ENCODE peak calls at places on chromosomes 11 and 22, in nine cellular contexts. One of them, this sample, is unnamed.

GRCh38 chr22:39239561-39240423 is 5.0 kb downstream of the PDGFB start:
- DNase-seq in HCT116: no peak
- DNase-seq in NB4: no peak
- DNase-seq in A549: no peak
- DNase-seq in tibial nerve: no peak
- DNase-seq in ovary: no peak
- DNase-seq in body of pancreas: peak
- DNase-seq in GM12891: no peak
- DNase-seq in endothelial cell of umbilical vein: no peak
- DNase-seq in this sample: no peak

GRCh38 chr11:63961608-63962412 is 12.6 kb upstream of the COX8A start:
- DNase-seq in HCT116: no peak
- DNase-seq in NB4: peak
- DNase-seq in A549: peak
- DNase-seq in tibial nerve: no peak
- DNase-seq in ovary: no peak
- DNase-seq in body of pancreas: peak
- DNase-seq in GM12891: no peak
- DNase-seq in endothelial cell of umbilical vein: no peak
- DNase-seq in this sample: no peak

GRCh38 chr11:120492486-120492885 is 19.1 kb upstream of the GRIK4 start:
- DNase-seq in HCT116: no peak
- DNase-seq in NB4: no peak
- DNase-seq in A549: no peak
- DNase-seq in tibial nerve: no peak
- DNase-seq in ovary: no peak
- DNase-seq in body of pancreas: no peak
- DNase-seq in GM12891: no peak
- DNase-seq in endothelial cell of umbilical vein: no peak
- DNase-seq in this sample: no peak

GRCh38 chr11:134864968-134865305 is 452.9 kb upstream of the B3GAT1 start:
- DNase-seq in HCT116: no peak
- DNase-seq in NB4: no peak
- DNase-seq in A549: no peak
- DNase-seq in tibial nerve: no peak
- DNase-seq in ovary: no peak
- DNase-seq in body of pancreas: no peak
- DNase-seq in GM12891: no peak
- DNase-seq in endothelial cell of umbilical vein: no peak
- DNase-seq in this sample: no peak

GRCh38 chr11:95699631-95700470 is 89.7 kb downstream of the FAM76B start:
- DNase-seq in HCT116: no peak
- DNase-seq in NB4: no peak
- DNase-seq in A549: no peak
- DNase-seq in tibial nerve: no peak
- DNase-seq in ovary: no peak
- DNase-seq in body of pancreas: no peak
- DNase-seq in GM12891: no peak
- DNase-seq in endothelial cell of umbilical vein: no peak
- DNase-seq in this sample: no peak

GRCh38 chr22:36384766-36385400 is 2.9 kb downstream of the MYH9 start:
- DNase-seq in HCT116: no peak
- DNase-seq in NB4: peak
- DNase-seq in A549: no peak
- DNase-seq in tibial nerve: no peak
- DNase-seq in ovary: no peak
- DNase-seq in body of pancreas: no peak
- DNase-seq in GM12891: no peak
- DNase-seq in endothelial cell of umbilical vein: peak
- DNase-seq in this sample: no peak

GRCh38 chr22:24516301-24516737 is 21.2 kb downstream of the UPB1 start:
- DNase-seq in HCT116: no peak
- DNase-seq in NB4: peak
- DNase-seq in A549: peak
- DNase-seq in tibial nerve: peak
- DNase-seq in ovary: no peak
- DNase-seq in body of pancreas: peak
- DNase-seq in GM12891: no peak
- DNase-seq in endothelial cell of umbilical vein: no peak
- DNase-seq in this sample: peak

GRCh38 chr22:41512421-41513194 is 31.7 kb downstream of the POLR3H start:
- DNase-seq in HCT116: peak
- DNase-seq in NB4: no peak
- DNase-seq in A549: peak
- DNase-seq in tibial nerve: no peak
- DNase-seq in ovary: peak
- DNase-seq in body of pancreas: no peak
- DNase-seq in GM12891: no peak
- DNase-seq in endothelial cell of umbilical vein: no peak
- DNase-seq in this sample: peak

DNA sequence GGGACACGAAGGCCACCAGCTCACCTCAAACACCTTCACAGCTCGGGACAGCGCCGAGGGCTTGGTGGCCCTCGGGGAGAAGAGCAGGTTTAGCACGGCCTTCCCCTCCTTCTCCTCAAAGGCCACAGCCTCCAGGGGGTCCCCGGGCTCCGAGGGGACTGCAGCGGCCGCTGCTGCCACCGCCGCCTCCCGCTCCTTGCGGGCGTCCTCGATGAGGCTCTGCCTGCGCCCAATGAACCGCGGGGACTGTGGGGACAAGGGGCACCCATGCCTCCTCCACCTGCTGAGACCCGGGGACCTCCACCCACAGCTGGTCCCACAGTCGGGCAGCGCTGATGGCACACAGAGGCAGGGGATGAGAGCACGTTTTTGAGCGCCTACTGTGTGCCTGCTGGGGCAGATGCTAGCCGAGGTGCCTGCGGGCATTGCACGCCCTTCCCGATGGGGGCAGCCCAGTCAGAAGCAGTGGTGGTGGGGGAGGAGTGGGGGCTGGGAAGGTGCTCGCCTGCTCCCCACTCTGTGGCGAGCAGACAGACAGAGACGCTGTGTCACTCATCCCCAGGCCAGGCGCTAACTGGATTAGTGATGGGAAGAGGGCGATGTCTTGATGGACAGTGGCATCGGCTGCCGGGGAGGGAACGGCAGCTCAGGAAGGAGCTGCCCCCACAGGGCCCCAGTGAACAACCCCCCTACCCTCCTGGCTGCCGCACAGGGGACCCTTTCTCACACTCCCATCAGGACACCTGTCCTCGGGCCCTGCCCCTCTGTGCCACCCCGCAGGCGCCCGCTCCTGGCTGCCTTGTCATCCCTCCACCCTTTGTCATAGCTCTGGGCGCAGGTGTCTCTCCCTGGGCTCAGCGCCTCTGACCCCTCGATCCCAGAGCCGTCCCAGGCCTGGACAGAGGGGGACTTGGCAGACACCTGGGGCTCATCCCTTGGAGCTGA is 1.7 kb downstream of the TH start:
- DNase-seq in HCT116: no peak
- DNase-seq in NB4: no peak
- DNase-seq in A549: no peak
- DNase-seq in tibial nerve: no peak
- DNase-seq in ovary: no peak
- DNase-seq in body of pancreas: no peak
- DNase-seq in GM12891: no peak
- DNase-seq in endothelial cell of umbilical vein: no peak
- DNase-seq in this sample: no peak
- TF ChIP-seq POLR2A in HCT116: no peak
- TF ChIP-seq POLR2A in NB4: no peak
- TF ChIP-seq POLR2A in A549: no peak
- TF ChIP-seq POLR2A in tibial nerve: no peak
- TF ChIP-seq POLR2A in ovary: no peak
- TF ChIP-seq POLR2A in body of pancreas: no peak
- TF ChIP-seq POLR2A in GM12891: no peak
- TF ChIP-seq POLR2A in endothelial cell of umbilical vein: no peak
- TF ChIP-seq POLR2A in this sample: no peak

GRCh38 chr11:125261471-125262087 is 97.0 kb downstream of the PKNOX2 start:
- DNase-seq in HCT116: no peak
- DNase-seq in NB4: no peak
- DNase-seq in A549: no peak
- DNase-seq in tibial nerve: no peak
- DNase-seq in ovary: peak
- DNase-seq in body of pancreas: no peak
- DNase-seq in GM12891: no peak
- DNase-seq in endothelial cell of umbilical vein: no peak
- DNase-seq in this sample: no peak

GRCh38 chr11:125262825-125263218 is 98.3 kb downstream of the PKNOX2 start:
- DNase-seq in HCT116: no peak
- DNase-seq in NB4: no peak
- DNase-seq in A549: no peak
- DNase-seq in tibial nerve: no peak
- DNase-seq in ovary: peak
- DNase-seq in body of pancreas: no peak
- DNase-seq in GM12891: no peak
- DNase-seq in endothelial cell of umbilical vein: no peak
- DNase-seq in this sample: no peak

GRCh38 chr11:125262194-125262824 is 97.8 kb downstream of the PKNOX2 start:
- DNase-seq in HCT116: no peak
- DNase-seq in NB4: no peak
- DNase-seq in A549: no peak
- DNase-seq in tibial nerve: no peak
- DNase-seq in ovary: peak
- DNase-seq in body of pancreas: no peak
- DNase-seq in GM12891: no peak
- DNase-seq in endothelial cell of umbilical vein: no peak
- DNase-seq in this sample: no peak

GRCh38 chr11:125264091-125265022 is 99.8 kb downstream of the PKNOX2 start:
- DNase-seq in HCT116: no peak
- DNase-seq in NB4: no peak
- DNase-seq in A549: no peak
- DNase-seq in tibial nerve: no peak
- DNase-seq in ovary: no peak
- DNase-seq in body of pancreas: no peak
- DNase-seq in GM12891: no peak
- DNase-seq in endothelial cell of umbilical vein: no peak
- DNase-seq in this sample: no peak

DNA sequence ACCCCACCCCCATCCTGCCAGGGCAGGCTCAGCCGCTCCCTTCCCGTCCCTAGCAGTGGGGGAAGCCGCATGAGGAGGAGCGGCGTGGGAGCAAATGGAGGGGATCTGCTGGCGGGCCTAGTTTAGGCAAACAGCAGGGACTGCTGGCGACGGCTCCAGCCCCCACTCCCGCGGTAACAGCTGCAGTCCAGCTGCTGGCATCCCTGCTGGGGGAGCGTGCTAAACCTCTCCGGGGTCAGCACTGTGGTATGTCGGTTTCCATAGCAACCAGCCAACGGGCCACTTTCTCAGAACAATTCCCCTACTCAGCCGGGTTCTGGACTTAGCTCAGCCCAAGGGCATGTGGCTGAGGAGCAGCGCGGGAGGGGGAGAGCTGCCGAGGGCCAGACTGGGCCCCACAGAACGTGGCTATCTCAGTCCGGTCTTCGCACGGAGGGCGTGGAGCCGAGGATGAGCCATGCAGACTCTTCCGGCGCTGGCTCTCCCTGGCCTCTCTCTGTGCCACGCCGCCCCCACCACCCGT is 98.8 kb downstream of the PKNOX2 start:
- DNase-seq in HCT116: no peak
- DNase-seq in NB4: no peak
- DNase-seq in A549: no peak
- DNase-seq in tibial nerve: peak
- DNase-seq in ovary: peak
- DNase-seq in body of pancreas: peak
- DNase-seq in GM12891: no peak
- DNase-seq in endothelial cell of umbilical vein: peak
- DNase-seq in this sample: no peak
- TF ChIP-seq POLR2A in HCT116: no peak
- TF ChIP-seq POLR2A in NB4: no peak
- TF ChIP-seq POLR2A in A549: no peak
- TF ChIP-seq POLR2A in tibial nerve: peak
- TF ChIP-seq POLR2A in ovary: no peak
- TF ChIP-seq POLR2A in body of pancreas: no peak
- TF ChIP-seq POLR2A in GM12891: no peak
- TF ChIP-seq POLR2A in endothelial cell of umbilical vein: no peak
- TF ChIP-seq POLR2A in this sample: no peak

DNA sequence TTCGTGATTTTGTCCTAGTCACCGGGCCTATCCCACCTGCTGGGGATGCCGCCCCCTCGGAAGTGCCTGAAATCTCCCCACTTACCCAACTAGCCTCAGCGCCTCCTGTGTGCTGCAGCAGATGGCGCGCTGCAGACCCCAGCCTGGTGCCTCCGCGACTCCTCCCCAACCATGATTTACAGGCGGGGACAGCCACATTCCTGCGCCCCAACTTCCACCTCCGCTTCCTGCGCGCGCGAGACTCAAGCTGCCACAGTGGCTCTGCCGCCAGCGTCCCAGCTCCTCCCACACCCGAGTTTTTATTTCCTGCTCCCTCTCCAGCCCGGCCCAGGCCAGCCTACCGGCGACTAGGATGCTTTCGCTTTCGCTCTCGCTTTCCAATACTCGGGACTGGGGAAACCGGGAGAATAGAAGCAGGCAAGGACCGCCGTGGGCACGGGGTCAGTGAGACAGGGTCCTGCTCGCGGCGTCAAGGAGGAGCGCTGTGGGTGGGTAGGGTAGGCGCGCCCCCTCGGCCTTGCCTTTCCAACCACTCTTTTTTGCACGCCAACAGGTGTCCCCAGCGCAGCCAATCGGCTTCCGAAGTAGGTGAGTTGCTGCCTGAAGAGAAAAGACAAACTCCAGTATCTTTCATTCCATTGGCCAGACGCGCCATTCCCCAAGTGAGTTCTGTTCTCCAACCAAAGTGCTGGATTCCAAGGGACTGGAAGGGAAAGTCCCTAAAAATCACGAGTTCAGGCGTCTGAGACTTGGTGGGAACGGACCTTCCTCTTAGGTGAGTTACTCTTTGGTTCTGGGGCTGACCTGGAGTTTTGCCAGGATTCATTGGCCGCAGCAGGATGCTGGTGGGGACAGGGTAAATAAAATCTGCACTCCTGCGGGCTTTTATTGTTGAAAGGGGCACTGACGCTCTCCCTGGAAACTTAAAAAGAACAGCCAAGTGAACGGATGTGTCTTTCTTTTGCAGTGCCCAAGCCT is at the start of gene FAM111A:
- DNase-seq in HCT116: peak
- DNase-seq in NB4: peak
- DNase-seq in A549: peak
- DNase-seq in tibial nerve: peak
- DNase-seq in ovary: peak
- DNase-seq in body of pancreas: peak
- DNase-seq in GM12891: peak
- DNase-seq in endothelial cell of umbilical vein: peak
- DNase-seq in this sample: peak
- TF ChIP-seq POLR2A in HCT116: no peak
- TF ChIP-seq POLR2A in NB4: no peak
- TF ChIP-seq POLR2A in A549: peak
- TF ChIP-seq POLR2A in tibial nerve: peak
- TF ChIP-seq POLR2A in ovary: no peak
- TF ChIP-seq POLR2A in body of pancreas: peak
- TF ChIP-seq POLR2A in GM12891: no peak
- TF ChIP-seq POLR2A in endothelial cell of umbilical vein: peak
- TF ChIP-seq POLR2A in this sample: peak

DNA sequence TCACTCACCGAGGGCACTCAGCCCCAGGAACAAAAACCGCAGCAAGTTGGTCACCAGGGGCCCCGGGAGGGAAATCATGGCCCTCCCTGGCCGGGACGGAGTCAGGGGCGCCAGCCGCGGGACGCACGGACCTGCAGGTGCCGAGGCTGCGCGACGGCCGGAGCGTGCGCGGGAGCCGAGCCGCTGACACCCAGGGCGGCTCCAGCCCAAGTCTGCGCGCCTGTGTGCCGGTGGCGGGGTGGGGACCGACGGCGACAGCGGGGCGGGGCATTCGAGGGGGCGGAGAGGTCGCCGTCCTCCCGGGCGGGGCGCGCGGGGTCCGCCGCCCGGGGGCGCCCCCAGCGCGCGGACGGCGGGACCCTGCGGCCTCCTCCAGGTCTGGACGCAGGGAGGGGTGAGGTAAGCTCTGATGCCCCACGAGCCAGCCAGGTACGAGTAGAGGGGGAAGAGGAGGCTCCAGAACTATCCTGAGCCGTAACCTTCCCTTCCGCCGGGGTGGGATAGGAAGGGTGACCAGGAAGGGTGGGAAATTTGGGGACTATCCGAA is at the start of gene ESAM:
- DNase-seq in HCT116: no peak
- DNase-seq in NB4: no peak
- DNase-seq in A549: peak
- DNase-seq in tibial nerve: no peak
- DNase-seq in ovary: no peak
- DNase-seq in body of pancreas: peak
- DNase-seq in GM12891: peak
- DNase-seq in endothelial cell of umbilical vein: no peak
- DNase-seq in this sample: no peak
- TF ChIP-seq POLR2A in HCT116: no peak
- TF ChIP-seq POLR2A in NB4: no peak
- TF ChIP-seq POLR2A in A549: peak
- TF ChIP-seq POLR2A in tibial nerve: no peak
- TF ChIP-seq POLR2A in ovary: no peak
- TF ChIP-seq POLR2A in body of pancreas: peak
- TF ChIP-seq POLR2A in GM12891: peak
- TF ChIP-seq POLR2A in endothelial cell of umbilical vein: peak
- TF ChIP-seq POLR2A in this sample: no peak